ENCODE peak calls at places on chromosomes 11 and 22, in five cellular contexts. O, H, Y, P and R are unnamed samples.

GRCh38 chr22:36822581-36822980 is 5.7 kb upstream of the PVALB start:
- DNase-seq in P (no peak), Y (no peak), O (no peak), H (no peak), R (no peak)

GRCh38 chr11:61695917-61696316 is 15.7 kb downstream of the DAGLA start:
- DNase-seq in Y (peak), O (peak), H (peak), P (peak), R (no peak)

GRCh38 chr11:65437436-65438227 is 15.0 kb downstream of the NEAT1 start:
- DNase-seq in Y (no peak), O (no peak), H (no peak), P (no peak), R (no peak)

GRCh38 chr11:117663389-117663788 is 133.6 kb downstream of the DSCAML1 start:
- DNase-seq in Y (no peak), H (peak), O (no peak), P (no peak), R (no peak)

GRCh38 chr11:74593463-74593862 is 1.1 kb downstream of the POLD3 start:
- DNase-seq in H (no peak), O (no peak), P (no peak), Y (no peak), R (no peak)

GRCh38 chr11:118658372-118659313 is 20.8 kb downstream of the TREH start:
- DNase-seq in Y (no peak), P (no peak), H (no peak), O (no peak), R (no peak)

GRCh38 chr22:25125693-25126357 is 73.8 kb upstream of the CRYBB3 start:
- DNase-seq in O (no peak), H (no peak), P (no peak), Y (no peak), R (no peak)

GRCh38 chr11:58963551-58964075 is 24.3 kb downstream of the GLYATL1 start:
- DNase-seq in Y (peak), O (no peak), P (no peak), H (peak), R (no peak)

GRCh38 chr11:127274328-127274676 is 273.7 kb upstream of the KIRREL3 start:
- DNase-seq in H (no peak), Y (no peak), O (no peak), P (no peak), R (no peak)

GRCh38 chr11:86459682-86460460 is 85.2 kb downstream of the CCDC81 start:
- DNase-seq in O (peak), Y (no peak), P (peak), H (peak), R (no peak)

GRCh38 chr11:70071996-70072395 is 6.1 kb upstream of the ANO1 start:
- DNase-seq in H (no peak), Y (no peak), O (no peak), P (no peak), R (no peak)

GRCh38 chr11:70415176-70415575 is 16.8 kb downstream of the CTTN start:
- DNase-seq in O (peak), P (no peak), Y (peak), H (no peak), R (no peak)

GRCh38 chr22:38314140-38314991 is 2.9 kb downstream of the CSNK1E start:
- DNase-seq in H (no peak), P (no peak), O (no peak), Y (no peak), R (no peak)

GRCh38 chr11:102447941-102448868 is 4.4 kb downstream of the TMEM123 start:
- DNase-seq in O (no peak), H (no peak), P (no peak), Y (no peak), R (no peak)

GRCh38 chr22:20847318-20847822 is 11.2 kb downstream of the PI4KA start:
- DNase-seq in O (no peak), Y (no peak), H (no peak), P (no peak), R (no peak)

GRCh38 chr11:2934611-2935239 is 5.5 kb upstream of the PHLDA2 start:
- DNase-seq in Y (no peak), O (no peak), P (no peak), H (no peak), R (no peak)

GRCh38 chr11:84608788-84609309 is 1018.3 kb downstream of the DLG2 start:
- DNase-seq in P (no peak), O (no peak), Y (no peak), H (peak), R (no peak)

GRCh38 chr11:76083563-76084451 is 122.5 kb downstream of the WNT11 start:
- DNase-seq in O (no peak), Y (no peak), H (no peak), P (no peak), R (no peak)

GRCh38 chr22:20011123-20011992 is 5.3 kb downstream of the ARVCF start:
- DNase-seq in H (no peak), O (no peak), P (no peak), Y (no peak), R (no peak)

GRCh38 chr11:36312593-36312990 is 16.5 kb downstream of the PRR5L start:
- DNase-seq in O (no peak), Y (peak), H (no peak), P (peak), R (no peak)

GRCh38 chr22:33512961-33513360 is 407.3 kb downstream of the LARGE1 start:
- DNase-seq in O (no peak), P (no peak), H (no peak), Y (no peak), R (no peak)

GRCh38 chr22:47337161-47337621 is 574.7 kb downstream of the TBC1D22A start:
- DNase-seq in Y (peak), O (peak), H (peak), P (peak), R (peak)

GRCh38 chr11:3949132-3949531 is 93.7 kb downstream of the STIM1 start:
- DNase-seq in O (no peak), Y (no peak), H (no peak), P (no peak), R (peak)

GRCh38 chr11:65502852-65503603 is 4.2 kb downstream of the MALAT1 start:
- DNase-seq in H (no peak), Y (no peak), P (no peak), O (no peak), R (no peak)

GRCh38 chr22:42366815-42367581 is 65.2 kb downstream of the NFAM1 start:
- DNase-seq in H (peak), Y (no peak), O (no peak), P (no peak), R (no peak)

GRCh38 chr11:64321533-64321932 is 3.6 kb downstream of the PRDX5 start:
- DNase-seq in O (no peak), Y (no peak), P (no peak), H (peak), R (no peak)

GRCh38 chr11:114846040-114846791 is 167.9 kb downstream of the NXPE2 start:
- DNase-seq in H (peak), P (no peak), O (no peak), Y (no peak), R (no peak)

GRCh38 chr11:111631666-111632039 is 29.4 kb downstream of the SIK2 start:
- DNase-seq in P (no peak), Y (peak), H (no peak), O (no peak), R (no peak)

GRCh38 chr11:83722392-83722791 is 436.2 kb upstream of the CCDC90B start:
- DNase-seq in P (no peak), H (peak), Y (no peak), O (no peak), R (no peak)

GRCh38 chr22:22687638-22688500 is 43.5 kb downstream of the GGTLC2 start:
- DNase-seq in P (peak), Y (no peak), H (peak), O (no peak), R (no peak)

GRCh38 chr11:20125927-20126326 is 34.3 kb downstream of the DBX1 start:
- DNase-seq in O (peak), P (no peak), Y (no peak), H (no peak), R (no peak)

GRCh38 chr22:45010532-45010900 is 711 bp upstream of the PHF21B start:
- DNase-seq in Y (no peak), P (no peak), O (peak), H (no peak), R (no peak)

GRCh38 chr22:45007247-45007945 is 2.4 kb downstream of the PHF21B start:
- DNase-seq in P (peak), O (peak), H (peak), Y (no peak), R (no peak)

GRCh38 chr22:45007946-45008852 is 1.6 kb downstream of the PHF21B start:
- DNase-seq in H (no peak), P (peak), Y (no peak), O (peak), R (no peak)

GRCh38 chr22:45009881-45010531 is at the start of gene PHF21B:
- DNase-seq in H (peak), P (peak), Y (no peak), O (peak), R (no peak)

DNA sequence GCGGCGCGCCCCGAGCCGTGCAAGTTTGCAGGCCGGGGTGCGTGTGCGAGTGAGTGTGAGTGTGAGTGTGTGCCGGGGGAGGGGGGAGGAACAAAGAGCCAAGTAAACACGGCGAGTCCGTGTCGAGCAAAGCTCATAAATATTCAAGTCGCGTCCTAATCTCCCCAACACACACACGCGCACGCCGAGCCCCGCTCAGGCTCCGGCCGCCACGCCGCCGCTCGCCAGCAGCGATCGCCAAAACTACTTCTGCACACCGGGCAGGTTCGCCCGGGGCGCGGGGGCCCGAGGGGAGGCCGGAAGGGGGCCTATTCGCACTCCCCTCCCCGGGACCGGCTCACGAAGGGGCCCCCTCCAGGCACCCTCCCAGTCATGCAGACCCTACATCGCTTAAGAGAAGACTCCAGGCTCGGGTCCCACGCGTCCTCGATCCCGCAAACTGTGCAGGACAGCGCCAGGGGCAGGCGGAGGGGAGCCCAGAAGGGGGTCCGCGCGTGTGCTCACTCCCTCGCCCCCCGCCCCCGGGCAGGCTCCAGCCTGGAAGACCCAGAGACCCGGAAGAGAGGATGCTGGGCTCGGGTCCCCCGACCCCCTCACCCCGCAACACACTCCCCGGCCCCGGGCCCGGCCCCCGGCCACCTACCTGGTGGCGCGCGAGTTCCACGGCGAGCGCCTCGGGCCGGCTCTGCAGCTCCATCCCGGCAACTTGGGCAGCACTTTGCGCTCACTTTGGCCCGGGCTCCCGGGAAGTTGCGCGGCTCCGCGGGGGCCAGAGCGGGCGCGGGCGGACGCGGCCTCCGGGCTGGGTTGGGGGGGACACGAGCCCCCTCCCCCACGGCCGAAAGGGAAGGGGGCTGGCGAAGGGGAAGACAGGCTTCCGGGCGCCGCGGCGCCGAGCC is 703 bp downstream of the PHF21B start:
- DNase-seq in Y (no peak), H (no peak), O (peak), P (peak), R (no peak)
- H3K4me3 ChIP-seq in Y (peak), H (no peak), O (peak), P (peak), R (no peak)

GRCh38 chr22:26462971-26463661 is 20.5 kb downstream of the HPS4 start:
- DNase-seq in Y (no peak), O (no peak), H (no peak), P (no peak), R (no peak)

GRCh38 chr22:26463688-26464087 is 19.9 kb downstream of the HPS4 start:
- DNase-seq in P (no peak), Y (no peak), H (no peak), O (no peak), R (no peak)

GRCh38 chr22:26462051-26462450 is 21.5 kb downstream of the HPS4 start:
- DNase-seq in P (no peak), Y (no peak), H (no peak), O (no peak), R (no peak)

GRCh38 chr22:26464312-26464711 is 19.3 kb downstream of the HPS4 start:
- DNase-seq in Y (peak), P (no peak), O (no peak), H (no peak), R (no peak)

DNA sequence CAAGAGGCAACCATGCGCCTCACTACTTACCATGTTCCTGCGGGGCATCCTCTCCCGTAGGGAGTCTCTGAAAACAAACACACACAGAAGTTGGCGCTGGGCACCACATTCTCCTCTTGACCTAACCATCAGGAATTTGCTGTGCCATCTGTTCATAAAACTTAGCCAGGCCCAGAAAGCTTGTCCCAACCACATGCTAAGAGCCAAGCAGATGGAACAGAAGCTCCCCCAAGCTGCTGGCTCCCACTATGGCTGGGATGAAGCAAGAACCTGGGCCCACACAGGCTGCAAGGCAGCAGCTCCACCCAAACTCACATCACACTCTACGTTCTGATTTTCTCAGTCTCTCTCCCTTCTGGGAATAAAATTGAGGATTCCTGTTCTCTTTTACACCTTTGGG is 17.4 kb downstream of the HPS4 start:
- DNase-seq in P (no peak), Y (no peak), H (no peak), O (no peak), R (no peak)
- TF ChIP-seq CTCF in P (no peak), Y (no peak), H (no peak), O (no peak), R (no peak)

DNA sequence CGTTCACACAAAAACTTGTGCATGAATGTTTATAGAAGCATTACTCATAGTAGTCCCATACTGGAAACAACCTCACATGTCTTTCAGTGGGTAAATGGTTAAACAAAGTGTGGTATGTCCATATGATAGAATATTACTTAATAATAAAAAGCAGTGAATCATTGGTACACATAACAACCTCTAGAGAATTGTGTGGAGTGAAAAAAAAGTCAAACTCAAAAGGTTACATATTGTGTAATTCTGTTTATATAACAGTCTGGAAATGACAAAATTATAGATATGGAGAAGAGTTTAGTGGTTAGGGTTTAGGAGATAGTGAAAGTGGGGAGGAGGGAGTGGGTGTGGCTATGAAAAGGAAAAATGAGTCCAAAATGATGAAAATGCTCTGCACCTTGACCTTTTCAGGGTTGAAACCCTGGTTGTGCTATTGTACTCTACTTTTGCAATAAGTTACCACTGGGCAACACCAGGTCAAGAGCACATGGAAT is 243.4 kb upstream of the DDI1 start:
- DNase-seq in H (no peak), O (no peak), Y (no peak), P (no peak), R (no peak)
- H3K4me3 ChIP-seq in H (no peak), O (no peak), Y (no peak), P (no peak), R (no peak)

GRCh38 chr22:39318507-39319283 is 728 bp downstream of the RPL3 start:
- DNase-seq in H (no peak), Y (no peak), O (no peak), P (no peak), R (no peak)

GRCh38 chr22:39317756-39318506 is 1.5 kb downstream of the RPL3 start:
- DNase-seq in H (no peak), P (no peak), Y (no peak), O (no peak), R (no peak)

GRCh38 chr22:39316440-39317083 is 2.9 kb downstream of the RPL3 start:
- DNase-seq in O (no peak), Y (peak), P (peak), H (peak), R (no peak)

GRCh38 chr22:39317084-39317755 is 2.2 kb downstream of the RPL3 start:
- DNase-seq in H (peak), Y (no peak), O (no peak), P (no peak), R (no peak)

GRCh38 chr22:39319284-39320170 is at the start of gene RPL3:
- DNase-seq in H (peak), P (peak), O (peak), Y (peak), R (peak)
- TF ChIP-seq CTCF in H (no peak), P (no peak), O (no peak), Y (peak), R (no peak)

GRCh38 chr11:6745018-6745417 is 26.8 kb downstream of the OR2AG2 start:
- DNase-seq in H (no peak), Y (no peak), O (no peak), P (no peak), R (no peak)

GRCh38 chr11:6746626-6747025 is 25.1 kb downstream of the OR2AG2 start:
- DNase-seq in P (no peak), H (no peak), Y (no peak), O (no peak), R (no peak)

GRCh38 chr11:6747097-6747662 is 24.6 kb downstream of the OR2AG2 start:
- DNase-seq in P (no peak), Y (no peak), O (no peak), H (no peak), R (no peak)

GRCh38 chr11:6745465-6746015 is 26.2 kb downstream of the OR2AG2 start:
- DNase-seq in H (no peak), O (no peak), P (no peak), Y (no peak), R (no peak)

GRCh38 chr11:6746086-6746618 is 25.6 kb downstream of the OR2AG2 start:
- DNase-seq in H (no peak), P (no peak), O (no peak), Y (no peak), R (peak)
- H3K4me3 ChIP-seq in H (no peak), P (no peak), O (no peak), Y (no peak), R (peak)